ENCODE peak calls at places on chromosomes 6 and 20, in ten cellular contexts. One of them, this sample, is unnamed. For H3K9me3, the result is how much of the 10 kb centered on the place peaks cover.

GRCh38 chr20:34037121-34037520 is 43.4 kb downstream of the RALY start:
- DNase-seq in adrenal gland: no peak
- DNase-seq in ovary: peak
- DNase-seq in CD8-positive, alpha-beta memory T cell: peak
- DNase-seq in PC-3: no peak
- DNase-seq in effector memory CD4-positive, alpha-beta T cell: peak
- DNase-seq in adipocyte: peak
- DNase-seq in H1: no peak
- DNase-seq in mammary epithelial cell: peak
- DNase-seq in neural progenitor cell: no peak
- DNase-seq in this sample: no peak

GRCh38 chr20:43389839-43390626 is 67.7 kb upstream of the SRSF6 start:
- DNase-seq in mammary epithelial cell: no peak
- DNase-seq in adrenal gland: no peak
- DNase-seq in PC-3: no peak
- DNase-seq in H1: peak
- DNase-seq in adipocyte: no peak
- DNase-seq in neural progenitor cell: peak
- DNase-seq in CD8-positive, alpha-beta memory T cell: no peak
- DNase-seq in effector memory CD4-positive, alpha-beta T cell: no peak
- DNase-seq in ovary: no peak
- DNase-seq in this sample: no peak

GRCh38 chr6:56843476-56844349 is 111.2 kb upstream of the BEND6 start:
- DNase-seq in neural progenitor cell: peak
- DNase-seq in CD8-positive, alpha-beta memory T cell: peak
- DNase-seq in PC-3: peak
- DNase-seq in H1: peak
- DNase-seq in adrenal gland: peak
- DNase-seq in ovary: peak
- DNase-seq in effector memory CD4-positive, alpha-beta T cell: peak
- DNase-seq in mammary epithelial cell: peak
- DNase-seq in adipocyte: peak
- DNase-seq in this sample: peak

GRCh38 chr6:146997062-146997461 is 207.2 kb upstream of the STXBP5 start:
- DNase-seq in adrenal gland: no peak
- DNase-seq in PC-3: peak
- DNase-seq in H1: no peak
- DNase-seq in CD8-positive, alpha-beta memory T cell: no peak
- DNase-seq in ovary: no peak
- DNase-seq in adipocyte: peak
- DNase-seq in mammary epithelial cell: peak
- DNase-seq in neural progenitor cell: no peak
- DNase-seq in effector memory CD4-positive, alpha-beta T cell: no peak
- DNase-seq in this sample: no peak

GRCh38 chr20:63758152-63758551 is 18.6 kb downstream of the SLC2A4RG start:
- DNase-seq in PC-3: no peak
- DNase-seq in effector memory CD4-positive, alpha-beta T cell: no peak
- DNase-seq in ovary: no peak
- DNase-seq in adipocyte: no peak
- DNase-seq in H1: no peak
- DNase-seq in CD8-positive, alpha-beta memory T cell: no peak
- DNase-seq in adrenal gland: no peak
- DNase-seq in mammary epithelial cell: no peak
- DNase-seq in neural progenitor cell: no peak
- DNase-seq in this sample: peak

GRCh38 chr6:7115452-7116223 is 7.9 kb downstream of the RREB1 start:
- DNase-seq in H1: no peak
- DNase-seq in adrenal gland: no peak
- DNase-seq in effector memory CD4-positive, alpha-beta T cell: no peak
- DNase-seq in neural progenitor cell: no peak
- DNase-seq in PC-3: no peak
- DNase-seq in adipocyte: no peak
- DNase-seq in mammary epithelial cell: no peak
- DNase-seq in ovary: no peak
- DNase-seq in CD8-positive, alpha-beta memory T cell: no peak
- DNase-seq in this sample: peak

GRCh38 chr20:15708984-15709598 is 864.2 kb downstream of the KIF16B start:
- DNase-seq in mammary epithelial cell: no peak
- DNase-seq in PC-3: peak
- DNase-seq in H1: peak
- DNase-seq in effector memory CD4-positive, alpha-beta T cell: no peak
- DNase-seq in adrenal gland: peak
- DNase-seq in ovary: no peak
- DNase-seq in adipocyte: no peak
- DNase-seq in neural progenitor cell: peak
- DNase-seq in CD8-positive, alpha-beta memory T cell: no peak
- DNase-seq in this sample: no peak

GRCh38 chr6:89239338-89239737 is 22.2 kb upstream of the GABRR1 start:
- DNase-seq in neural progenitor cell: no peak
- DNase-seq in PC-3: no peak
- DNase-seq in adrenal gland: no peak
- DNase-seq in H1: no peak
- DNase-seq in adipocyte: no peak
- DNase-seq in ovary: no peak
- DNase-seq in CD8-positive, alpha-beta memory T cell: peak
- DNase-seq in mammary epithelial cell: no peak
- DNase-seq in effector memory CD4-positive, alpha-beta T cell: no peak
- DNase-seq in this sample: no peak

GRCh38 chr20:63015665-63016361 is 9.0 kb upstream of the BHLHE23 start:
- DNase-seq in mammary epithelial cell: no peak
- DNase-seq in CD8-positive, alpha-beta memory T cell: peak
- DNase-seq in neural progenitor cell: no peak
- DNase-seq in PC-3: no peak
- DNase-seq in ovary: no peak
- DNase-seq in H1: no peak
- DNase-seq in adipocyte: no peak
- DNase-seq in adrenal gland: no peak
- DNase-seq in effector memory CD4-positive, alpha-beta T cell: no peak
- DNase-seq in this sample: peak

GRCh38 chr20:59411191-59411988 is 111.0 kb downstream of the EDN3 start:
- DNase-seq in adipocyte: no peak
- DNase-seq in CD8-positive, alpha-beta memory T cell: peak
- DNase-seq in effector memory CD4-positive, alpha-beta T cell: no peak
- DNase-seq in H1: no peak
- DNase-seq in adrenal gland: no peak
- DNase-seq in neural progenitor cell: no peak
- DNase-seq in ovary: no peak
- DNase-seq in PC-3: no peak
- DNase-seq in mammary epithelial cell: no peak
- DNase-seq in this sample: no peak

GRCh38 chr20:5895626-5896025 is 54.7 kb downstream of the TRMT6 start:
- DNase-seq in neural progenitor cell: no peak
- DNase-seq in PC-3: no peak
- DNase-seq in adipocyte: no peak
- DNase-seq in CD8-positive, alpha-beta memory T cell: no peak
- DNase-seq in adrenal gland: no peak
- DNase-seq in ovary: no peak
- DNase-seq in effector memory CD4-positive, alpha-beta T cell: no peak
- DNase-seq in mammary epithelial cell: no peak
- DNase-seq in H1: no peak
- DNase-seq in this sample: no peak

GRCh38 chr6:144131248-144131709 is 19.0 kb upstream of the STX11 start:
- DNase-seq in PC-3: peak
- DNase-seq in effector memory CD4-positive, alpha-beta T cell: no peak
- DNase-seq in H1: no peak
- DNase-seq in ovary: no peak
- DNase-seq in adipocyte: peak
- DNase-seq in adrenal gland: no peak
- DNase-seq in CD8-positive, alpha-beta memory T cell: no peak
- DNase-seq in neural progenitor cell: no peak
- DNase-seq in mammary epithelial cell: peak
- DNase-seq in this sample: no peak

GRCh38 chr6:168615837-168616236 is 174.9 kb downstream of the SMOC2 start:
- DNase-seq in H1: no peak
- DNase-seq in effector memory CD4-positive, alpha-beta T cell: no peak
- DNase-seq in ovary: no peak
- DNase-seq in mammary epithelial cell: no peak
- DNase-seq in neural progenitor cell: no peak
- DNase-seq in CD8-positive, alpha-beta memory T cell: no peak
- DNase-seq in adipocyte: no peak
- DNase-seq in adrenal gland: no peak
- DNase-seq in PC-3: no peak
- DNase-seq in this sample: no peak
- H3K9me3 ChIP-seq in H1: under half
- H3K9me3 ChIP-seq in effector memory CD4-positive, alpha-beta T cell: under half
- H3K9me3 ChIP-seq in ovary: under half
- H3K9me3 ChIP-seq in mammary epithelial cell: under half
- H3K9me3 ChIP-seq in neural progenitor cell: under half
- H3K9me3 ChIP-seq in CD8-positive, alpha-beta memory T cell: under half
- H3K9me3 ChIP-seq in adipocyte: under half
- H3K9me3 ChIP-seq in adrenal gland: under half
- H3K9me3 ChIP-seq in PC-3: under half
- H3K9me3 ChIP-seq in this sample: under half

GRCh38 chr6:139373928-139374356 is 506 bp downstream of the CITED2 start:
- DNase-seq in adrenal gland: no peak
- DNase-seq in mammary epithelial cell: no peak
- DNase-seq in PC-3: no peak
- DNase-seq in CD8-positive, alpha-beta memory T cell: no peak
- DNase-seq in effector memory CD4-positive, alpha-beta T cell: no peak
- DNase-seq in adipocyte: no peak
- DNase-seq in ovary: no peak
- DNase-seq in neural progenitor cell: no peak
- DNase-seq in H1: no peak
- DNase-seq in this sample: no peak

GRCh38 chr6:139372326-139373153 is 1.9 kb downstream of the CITED2 start:
- DNase-seq in H1: no peak
- DNase-seq in adrenal gland: no peak
- DNase-seq in CD8-positive, alpha-beta memory T cell: no peak
- DNase-seq in neural progenitor cell: no peak
- DNase-seq in mammary epithelial cell: no peak
- DNase-seq in ovary: no peak
- DNase-seq in PC-3: peak
- DNase-seq in effector memory CD4-positive, alpha-beta T cell: no peak
- DNase-seq in adipocyte: peak
- DNase-seq in this sample: no peak

GRCh38 chr6:139371421-139372253 is 2.8 kb downstream of the CITED2 start:
- DNase-seq in adrenal gland: no peak
- DNase-seq in CD8-positive, alpha-beta memory T cell: no peak
- DNase-seq in PC-3: peak
- DNase-seq in H1: no peak
- DNase-seq in adipocyte: peak
- DNase-seq in neural progenitor cell: peak
- DNase-seq in ovary: no peak
- DNase-seq in mammary epithelial cell: no peak
- DNase-seq in effector memory CD4-positive, alpha-beta T cell: no peak
- DNase-seq in this sample: no peak

GRCh38 chr6:139374357-139375238 is at the start of gene CITED2:
- DNase-seq in mammary epithelial cell: peak
- DNase-seq in adrenal gland: peak
- DNase-seq in ovary: peak
- DNase-seq in CD8-positive, alpha-beta memory T cell: peak
- DNase-seq in PC-3: peak
- DNase-seq in neural progenitor cell: peak
- DNase-seq in H1: peak
- DNase-seq in effector memory CD4-positive, alpha-beta T cell: peak
- DNase-seq in adipocyte: peak
- DNase-seq in this sample: peak

GRCh38 chr6:139373154-139373927 is 1.1 kb downstream of the CITED2 start:
- DNase-seq in neural progenitor cell: peak
- DNase-seq in CD8-positive, alpha-beta memory T cell: peak
- DNase-seq in adrenal gland: peak
- DNase-seq in PC-3: peak
- DNase-seq in H1: peak
- DNase-seq in ovary: peak
- DNase-seq in adipocyte: peak
- DNase-seq in mammary epithelial cell: peak
- DNase-seq in effector memory CD4-positive, alpha-beta T cell: peak
- DNase-seq in this sample: peak
- H3K4me3 ChIP-seq in neural progenitor cell: peak
- H3K4me3 ChIP-seq in CD8-positive, alpha-beta memory T cell: peak
- H3K4me3 ChIP-seq in adrenal gland: peak
- H3K4me3 ChIP-seq in PC-3: peak
- H3K4me3 ChIP-seq in H1: peak
- H3K4me3 ChIP-seq in ovary: peak
- H3K4me3 ChIP-seq in adipocyte: peak
- H3K4me3 ChIP-seq in mammary epithelial cell: peak
- H3K4me3 ChIP-seq in effector memory CD4-positive, alpha-beta T cell: peak
- H3K4me3 ChIP-seq in this sample: peak

DNA sequence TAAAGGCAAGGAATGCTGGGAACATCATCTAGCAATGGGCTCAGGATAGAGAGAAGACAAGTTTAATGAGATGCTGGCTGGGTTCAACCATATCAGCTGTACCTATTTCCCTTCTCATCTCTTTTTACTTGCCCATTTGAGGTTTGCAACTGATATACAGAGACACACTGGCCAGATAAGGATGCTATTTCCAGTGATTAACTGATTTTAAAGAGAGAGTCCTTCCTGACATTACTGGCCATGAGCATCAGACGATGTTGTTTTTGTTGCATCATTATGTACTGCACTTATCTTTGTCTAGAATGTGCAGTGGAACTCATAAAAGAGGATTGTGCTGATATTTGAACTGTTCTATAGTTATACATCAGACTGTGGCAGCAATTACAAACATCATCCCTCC is 252.7 kb downstream of the BTBD3 start:
- DNase-seq in ovary: no peak
- DNase-seq in adrenal gland: no peak
- DNase-seq in mammary epithelial cell: no peak
- DNase-seq in neural progenitor cell: no peak
- DNase-seq in H1: no peak
- DNase-seq in PC-3: no peak
- DNase-seq in effector memory CD4-positive, alpha-beta T cell: no peak
- DNase-seq in adipocyte: no peak
- DNase-seq in CD8-positive, alpha-beta memory T cell: no peak
- DNase-seq in this sample: no peak
- H3K9me3 ChIP-seq in ovary: under half
- H3K9me3 ChIP-seq in adrenal gland: under half
- H3K9me3 ChIP-seq in mammary epithelial cell: under half
- H3K9me3 ChIP-seq in neural progenitor cell: under half
- H3K9me3 ChIP-seq in H1: under half
- H3K9me3 ChIP-seq in PC-3: under half
- H3K9me3 ChIP-seq in effector memory CD4-positive, alpha-beta T cell: under half
- H3K9me3 ChIP-seq in adipocyte: under half
- H3K9me3 ChIP-seq in CD8-positive, alpha-beta memory T cell: under half
- H3K9me3 ChIP-seq in this sample: under half

DNA sequence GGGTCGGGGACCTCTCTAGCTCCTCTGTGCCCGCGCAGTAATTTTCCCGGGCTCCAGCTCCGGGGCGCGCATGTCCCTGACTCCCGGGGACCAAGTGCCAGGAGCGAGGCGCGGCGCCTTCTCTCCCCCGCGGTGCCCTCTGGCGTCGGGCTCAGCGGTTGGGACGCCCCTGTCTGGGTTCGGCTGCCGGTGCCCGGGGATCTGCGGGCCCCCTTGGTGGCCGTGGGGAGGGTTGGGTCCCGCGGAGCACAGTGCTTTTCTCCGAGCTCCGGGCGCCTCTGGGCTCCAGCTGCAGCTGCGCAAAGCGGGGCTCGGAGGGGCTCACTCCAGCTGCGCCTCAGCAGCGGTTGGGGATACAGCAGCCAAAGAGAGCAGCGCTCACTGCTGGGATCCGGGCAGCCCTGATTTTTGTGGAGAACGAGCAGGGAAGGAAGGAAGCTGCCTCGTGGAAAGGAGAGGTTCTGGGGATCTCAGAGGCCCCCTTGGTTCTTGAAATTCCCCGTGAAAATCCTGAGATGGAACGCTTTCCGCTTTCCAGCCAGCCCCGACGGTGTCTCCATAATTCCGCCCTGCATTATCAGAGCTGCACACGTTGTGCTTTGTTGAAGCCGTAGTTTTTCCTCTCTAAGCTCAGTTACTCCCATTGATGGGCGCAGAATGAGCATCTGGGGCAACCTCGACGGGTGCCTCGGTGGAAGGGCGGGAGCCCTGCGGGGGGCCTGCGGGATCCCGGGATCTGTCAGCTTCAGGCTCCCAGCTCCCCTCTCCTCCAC is 863 bp downstream of the PPP1R14C start:
- DNase-seq in ovary: no peak
- DNase-seq in adipocyte: peak
- DNase-seq in mammary epithelial cell: peak
- DNase-seq in effector memory CD4-positive, alpha-beta T cell: no peak
- DNase-seq in CD8-positive, alpha-beta memory T cell: no peak
- DNase-seq in PC-3: no peak
- DNase-seq in neural progenitor cell: peak
- DNase-seq in adrenal gland: no peak
- DNase-seq in H1: peak
- DNase-seq in this sample: no peak
- H3K4me3 ChIP-seq in ovary: peak
- H3K4me3 ChIP-seq in adipocyte: peak
- H3K4me3 ChIP-seq in mammary epithelial cell: peak
- H3K4me3 ChIP-seq in effector memory CD4-positive, alpha-beta T cell: no peak
- H3K4me3 ChIP-seq in CD8-positive, alpha-beta memory T cell: no peak
- H3K4me3 ChIP-seq in PC-3: peak
- H3K4me3 ChIP-seq in neural progenitor cell: peak
- H3K4me3 ChIP-seq in adrenal gland: no peak
- H3K4me3 ChIP-seq in H1: peak
- H3K4me3 ChIP-seq in this sample: peak